ENCODE peak calls at places on chromosomes 11 and 22, in four cellular contexts. One of them, this sample, is unnamed. For H3K4me1, the result is how much of the 10 kb centered on the place peaks cover.

GRCh38 chr22:50628543-50629134 is 687 bp upstream of the ARSA start:
- DNase-seq in adrenal gland: no peak
- DNase-seq in effector memory CD4-positive, alpha-beta T cell: no peak
- DNase-seq in CD8-positive, alpha-beta memory T cell: no peak
- DNase-seq in this sample: no peak

GRCh38 chr11:120061761-120062560 is 76.0 kb downstream of the TRIM29 start:
- DNase-seq in adrenal gland: no peak
- DNase-seq in effector memory CD4-positive, alpha-beta T cell: no peak
- DNase-seq in CD8-positive, alpha-beta memory T cell: no peak
- DNase-seq in this sample: no peak

GRCh38 chr22:30425616-30426394 is at the start of gene MTFP1:
- DNase-seq in adrenal gland: peak
- DNase-seq in effector memory CD4-positive, alpha-beta T cell: no peak
- DNase-seq in CD8-positive, alpha-beta memory T cell: peak
- DNase-seq in this sample: peak

GRCh38 chr11:2559527-2560311 is 114.9 kb downstream of the KCNQ1 start:
- DNase-seq in adrenal gland: peak
- DNase-seq in effector memory CD4-positive, alpha-beta T cell: no peak
- DNase-seq in CD8-positive, alpha-beta memory T cell: no peak
- DNase-seq in this sample: no peak

GRCh38 chr11:66478823-66479740 is 1.2 kb upstream of the DPP3 start:
- DNase-seq in adrenal gland: peak
- DNase-seq in effector memory CD4-positive, alpha-beta T cell: no peak
- DNase-seq in CD8-positive, alpha-beta memory T cell: peak
- DNase-seq in this sample: peak

GRCh38 chr11:57288771-57289579 is 35.8 kb downstream of the TNKS1BP1 start:
- DNase-seq in adrenal gland: no peak
- DNase-seq in effector memory CD4-positive, alpha-beta T cell: no peak
- DNase-seq in CD8-positive, alpha-beta memory T cell: no peak
- DNase-seq in this sample: no peak

GRCh38 chr11:117175104-117175503 is 3.4 kb upstream of the SIDT2 start:
- DNase-seq in adrenal gland: no peak
- DNase-seq in effector memory CD4-positive, alpha-beta T cell: no peak
- DNase-seq in CD8-positive, alpha-beta memory T cell: no peak
- DNase-seq in this sample: no peak

GRCh38 chr11:85893378-85893777 is 38.2 kb downstream of the CCDC83 start:
- DNase-seq in adrenal gland: no peak
- DNase-seq in effector memory CD4-positive, alpha-beta T cell: no peak
- DNase-seq in CD8-positive, alpha-beta memory T cell: no peak
- DNase-seq in this sample: no peak

GRCh38 chr11:13663631-13664071 is 4.8 kb upstream of the FAR1 start:
- DNase-seq in adrenal gland: peak
- DNase-seq in effector memory CD4-positive, alpha-beta T cell: no peak
- DNase-seq in CD8-positive, alpha-beta memory T cell: no peak
- DNase-seq in this sample: no peak

GRCh38 chr22:49838771-49839717 is 11.4 kb upstream of the BRD1 start:
- DNase-seq in adrenal gland: no peak
- DNase-seq in effector memory CD4-positive, alpha-beta T cell: peak
- DNase-seq in CD8-positive, alpha-beta memory T cell: peak
- DNase-seq in this sample: peak

GRCh38 chr11:128210148-128210940 is 377.0 kb downstream of the ETS1 start:
- DNase-seq in adrenal gland: no peak
- DNase-seq in effector memory CD4-positive, alpha-beta T cell: no peak
- DNase-seq in CD8-positive, alpha-beta memory T cell: no peak
- DNase-seq in this sample: no peak

GRCh38 chr11:41522391-41522790 is 62.9 kb upstream of the LRRC4C start:
- DNase-seq in adrenal gland: no peak
- DNase-seq in effector memory CD4-positive, alpha-beta T cell: no peak
- DNase-seq in CD8-positive, alpha-beta memory T cell: no peak
- DNase-seq in this sample: no peak

GRCh38 chr22:38710866-38711265 is 5.1 kb downstream of the GTPBP1 start:
- DNase-seq in adrenal gland: no peak
- DNase-seq in effector memory CD4-positive, alpha-beta T cell: no peak
- DNase-seq in CD8-positive, alpha-beta memory T cell: no peak
- DNase-seq in this sample: no peak
- H3K4me1 ChIP-seq in adrenal gland: under half
- H3K4me1 ChIP-seq in effector memory CD4-positive, alpha-beta T cell: under half
- H3K4me1 ChIP-seq in CD8-positive, alpha-beta memory T cell: half or more
- H3K4me1 ChIP-seq in this sample: under half

GRCh38 chr22:28815729-28816128 is 15.4 kb upstream of the XBP1 start:
- DNase-seq in adrenal gland: no peak
- DNase-seq in effector memory CD4-positive, alpha-beta T cell: no peak
- DNase-seq in CD8-positive, alpha-beta memory T cell: no peak
- DNase-seq in this sample: no peak
- H3K4me1 ChIP-seq in adrenal gland: under half
- H3K4me1 ChIP-seq in effector memory CD4-positive, alpha-beta T cell: under half
- H3K4me1 ChIP-seq in CD8-positive, alpha-beta memory T cell: half or more
- H3K4me1 ChIP-seq in this sample: half or more

GRCh38 chr22:24728790-24729637 is 45.5 kb downstream of the PIWIL3 start:
- DNase-seq in adrenal gland: peak
- DNase-seq in effector memory CD4-positive, alpha-beta T cell: no peak
- DNase-seq in CD8-positive, alpha-beta memory T cell: no peak
- DNase-seq in this sample: no peak

GRCh38 chr22:24727218-24727851 is 47.2 kb downstream of the PIWIL3 start:
- DNase-seq in adrenal gland: peak
- DNase-seq in effector memory CD4-positive, alpha-beta T cell: no peak
- DNase-seq in CD8-positive, alpha-beta memory T cell: no peak
- DNase-seq in this sample: no peak

GRCh38 chr22:24730864-24731263 is 43.7 kb downstream of the PIWIL3 start:
- DNase-seq in adrenal gland: no peak
- DNase-seq in effector memory CD4-positive, alpha-beta T cell: no peak
- DNase-seq in CD8-positive, alpha-beta memory T cell: no peak
- DNase-seq in this sample: no peak

GRCh38 chr22:24736526-24737050 is 37.9 kb downstream of the PIWIL3 start:
- DNase-seq in adrenal gland: no peak
- DNase-seq in effector memory CD4-positive, alpha-beta T cell: no peak
- DNase-seq in CD8-positive, alpha-beta memory T cell: no peak
- DNase-seq in this sample: no peak

GRCh38 chr22:24731786-24732185 is 42.7 kb downstream of the PIWIL3 start:
- DNase-seq in adrenal gland: no peak
- DNase-seq in effector memory CD4-positive, alpha-beta T cell: no peak
- DNase-seq in CD8-positive, alpha-beta memory T cell: no peak
- DNase-seq in this sample: no peak
- H3K4me1 ChIP-seq in adrenal gland: under half
- H3K4me1 ChIP-seq in effector memory CD4-positive, alpha-beta T cell: under half
- H3K4me1 ChIP-seq in CD8-positive, alpha-beta memory T cell: under half
- H3K4me1 ChIP-seq in this sample: under half

DNA sequence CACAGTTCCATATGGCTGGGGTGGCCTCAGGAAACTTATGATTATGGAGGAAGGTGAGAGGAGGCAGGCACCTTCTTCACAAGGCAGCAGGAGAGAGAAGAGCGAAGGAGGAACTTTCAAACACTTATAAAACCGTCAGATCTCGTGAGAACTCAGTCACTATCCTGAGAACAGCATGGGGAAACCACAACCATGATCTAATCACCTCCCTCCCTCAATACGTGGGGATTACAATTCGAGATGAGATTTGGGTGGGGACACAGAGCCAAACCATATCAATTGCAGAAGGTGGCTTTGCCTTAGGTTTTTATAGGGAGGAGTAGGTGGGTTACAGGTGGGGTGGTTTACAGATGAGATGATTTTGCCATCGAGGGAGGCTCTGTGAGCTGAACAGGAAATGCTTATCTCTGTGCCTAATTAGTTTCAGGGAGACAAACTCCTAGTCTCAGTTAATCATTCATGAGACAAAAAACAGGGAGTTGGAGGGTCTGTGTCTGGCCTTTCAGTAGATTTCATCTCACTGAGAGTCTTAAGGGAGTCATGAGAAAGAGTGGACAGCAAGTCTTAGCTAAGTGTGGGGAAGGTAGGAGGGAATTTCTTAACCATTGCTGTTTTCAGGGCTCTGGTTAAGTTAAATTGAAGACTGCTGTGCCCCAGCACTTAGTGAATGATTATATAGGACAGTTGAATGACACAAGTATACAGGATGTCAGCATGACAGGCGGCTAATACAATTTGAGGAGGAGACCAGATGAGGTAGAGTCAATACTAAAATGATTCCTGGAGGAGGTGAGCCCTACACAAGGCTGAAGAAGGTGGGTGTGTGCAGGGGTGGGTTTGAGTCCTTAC is 47.7 kb downstream of the CWC15 start:
- DNase-seq in adrenal gland: no peak
- DNase-seq in effector memory CD4-positive, alpha-beta T cell: no peak
- DNase-seq in CD8-positive, alpha-beta memory T cell: no peak
- DNase-seq in this sample: no peak
- H3K4me1 ChIP-seq in adrenal gland: under half
- H3K4me1 ChIP-seq in effector memory CD4-positive, alpha-beta T cell: under half
- H3K4me1 ChIP-seq in CD8-positive, alpha-beta memory T cell: under half
- H3K4me1 ChIP-seq in this sample: under half

GRCh38 chr11:59187020-59187419 is 15.1 kb downstream of the DTX4 start:
- DNase-seq in adrenal gland: no peak
- DNase-seq in effector memory CD4-positive, alpha-beta T cell: no peak
- DNase-seq in CD8-positive, alpha-beta memory T cell: no peak
- DNase-seq in this sample: no peak
- H3K4me1 ChIP-seq in adrenal gland: under half
- H3K4me1 ChIP-seq in effector memory CD4-positive, alpha-beta T cell: under half
- H3K4me1 ChIP-seq in CD8-positive, alpha-beta memory T cell: under half
- H3K4me1 ChIP-seq in this sample: under half

DNA sequence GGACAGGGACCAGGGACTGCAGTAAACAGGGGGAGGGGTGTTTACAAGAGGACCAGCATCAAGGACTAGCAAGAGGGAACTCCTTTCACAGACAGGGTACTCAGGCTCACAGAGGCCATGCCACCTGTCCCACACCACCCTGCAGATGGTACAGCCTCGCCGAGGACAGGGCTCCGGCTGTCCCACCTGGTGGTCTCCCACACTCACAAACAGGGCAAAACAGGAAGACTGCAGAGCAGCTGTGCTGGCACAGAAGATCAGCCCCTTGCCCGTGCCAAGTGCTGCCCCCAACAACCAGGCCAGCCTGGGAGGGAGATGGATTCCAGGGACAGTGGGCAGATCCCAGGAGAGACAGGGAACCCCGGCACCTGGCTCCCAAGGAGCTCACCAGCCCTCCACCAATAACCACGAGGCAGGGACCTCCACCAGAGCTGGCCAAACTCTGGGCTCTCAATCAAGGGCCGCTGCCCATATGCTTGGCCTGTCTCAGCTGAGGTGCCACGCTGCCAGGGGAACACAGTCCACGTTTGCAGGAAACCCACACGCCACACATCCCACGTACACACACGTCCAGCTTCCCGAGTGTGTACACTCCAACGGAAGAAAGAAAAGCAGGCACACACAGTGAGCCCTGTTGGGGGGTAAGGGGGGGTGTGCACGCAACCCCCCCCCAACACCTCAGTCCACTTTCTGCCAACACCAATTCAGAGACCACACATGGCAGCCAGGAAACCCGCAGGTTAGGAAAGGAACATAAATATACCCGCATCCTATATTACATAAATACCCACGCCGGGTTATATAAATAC is 2.0 kb downstream of the CSNK1E start:
- DNase-seq in adrenal gland: no peak
- DNase-seq in effector memory CD4-positive, alpha-beta T cell: peak
- DNase-seq in CD8-positive, alpha-beta memory T cell: peak
- DNase-seq in this sample: peak
- H3K4me1 ChIP-seq in adrenal gland: under half
- H3K4me1 ChIP-seq in effector memory CD4-positive, alpha-beta T cell: under half
- H3K4me1 ChIP-seq in CD8-positive, alpha-beta memory T cell: under half
- H3K4me1 ChIP-seq in this sample: under half

GRCh38 chr22:45554040-45554406 is 51.3 kb downstream of the FBLN1 start:
- DNase-seq in adrenal gland: peak
- DNase-seq in effector memory CD4-positive, alpha-beta T cell: no peak
- DNase-seq in CD8-positive, alpha-beta memory T cell: no peak
- DNase-seq in this sample: no peak

GRCh38 chr22:45553333-45554039 is 50.8 kb downstream of the FBLN1 start:
- DNase-seq in adrenal gland: peak
- DNase-seq in effector memory CD4-positive, alpha-beta T cell: no peak
- DNase-seq in CD8-positive, alpha-beta memory T cell: peak
- DNase-seq in this sample: peak

GRCh38 chr22:45552017-45552411 is 49.3 kb downstream of the FBLN1 start:
- DNase-seq in adrenal gland: no peak
- DNase-seq in effector memory CD4-positive, alpha-beta T cell: no peak
- DNase-seq in CD8-positive, alpha-beta memory T cell: no peak
- DNase-seq in this sample: no peak

GRCh38 chr22:45551310-45552016 is 48.8 kb downstream of the FBLN1 start:
- DNase-seq in adrenal gland: peak
- DNase-seq in effector memory CD4-positive, alpha-beta T cell: no peak
- DNase-seq in CD8-positive, alpha-beta memory T cell: no peak
- DNase-seq in this sample: no peak

DNA sequence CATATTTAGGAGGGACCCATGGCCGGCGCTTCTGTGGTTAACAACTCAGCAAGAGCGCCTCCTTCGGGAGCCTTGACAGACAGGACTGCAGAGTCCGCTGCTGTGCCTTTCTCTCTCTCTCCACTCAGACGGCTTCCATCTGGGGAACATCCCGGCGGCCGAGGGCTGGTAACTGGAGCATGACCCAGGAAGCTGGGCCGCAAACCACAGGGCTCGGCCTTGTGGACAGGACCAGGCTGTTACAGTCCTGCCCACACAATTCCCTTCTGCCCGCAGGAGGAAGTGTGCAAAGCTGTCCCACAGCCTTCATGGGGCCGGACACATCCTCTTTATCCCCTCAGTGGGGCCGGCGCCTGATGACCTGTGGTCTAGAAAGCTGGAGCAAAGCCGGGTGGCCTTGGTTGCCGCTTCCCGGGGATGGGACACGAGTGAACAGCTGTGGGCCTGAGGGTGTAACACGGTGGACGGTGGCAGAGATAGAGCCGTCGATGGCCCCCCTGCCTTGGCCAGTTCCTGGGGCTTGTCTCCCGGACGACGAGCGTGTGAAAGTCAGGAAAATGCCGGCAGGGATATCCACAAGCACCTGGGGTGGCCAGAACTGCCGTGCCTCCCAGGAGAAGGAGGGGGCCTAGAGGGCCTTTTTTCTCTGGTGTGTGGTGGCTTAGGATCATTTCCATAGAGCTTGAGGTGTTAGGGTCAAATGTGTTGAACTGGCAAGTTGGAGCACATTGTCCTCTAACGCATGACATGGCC is 50.1 kb downstream of the FBLN1 start:
- DNase-seq in adrenal gland: peak
- DNase-seq in effector memory CD4-positive, alpha-beta T cell: no peak
- DNase-seq in CD8-positive, alpha-beta memory T cell: no peak
- DNase-seq in this sample: no peak
- H3K4me1 ChIP-seq in adrenal gland: under half
- H3K4me1 ChIP-seq in effector memory CD4-positive, alpha-beta T cell: under half
- H3K4me1 ChIP-seq in CD8-positive, alpha-beta memory T cell: under half
- H3K4me1 ChIP-seq in this sample: under half

GRCh38 chr22:22948651-22949611 is 61.3 kb downstream of the IGLL5 start:
- DNase-seq in adrenal gland: no peak
- DNase-seq in effector memory CD4-positive, alpha-beta T cell: no peak
- DNase-seq in CD8-positive, alpha-beta memory T cell: no peak
- DNase-seq in this sample: no peak
- H3K4me1 ChIP-seq in adrenal gland: under half
- H3K4me1 ChIP-seq in effector memory CD4-positive, alpha-beta T cell: under half
- H3K4me1 ChIP-seq in CD8-positive, alpha-beta memory T cell: under half
- H3K4me1 ChIP-seq in this sample: under half

GRCh38 chr22:37310815-37311595 is 28.7 kb downstream of the CYTH4 start:
- DNase-seq in adrenal gland: no peak
- DNase-seq in effector memory CD4-positive, alpha-beta T cell: no peak
- DNase-seq in CD8-positive, alpha-beta memory T cell: no peak
- DNase-seq in this sample: no peak
- H3K4me1 ChIP-seq in adrenal gland: under half
- H3K4me1 ChIP-seq in effector memory CD4-positive, alpha-beta T cell: half or more
- H3K4me1 ChIP-seq in CD8-positive, alpha-beta memory T cell: half or more
- H3K4me1 ChIP-seq in this sample: half or more

This sample was measured in CD8-positive, alpha-beta T cell.